ENCODE peak calls at places on chromosome 4, in four cellular contexts. G is fibroblast of lung, B is upper lobe of right lung, Q is tibial artery. O is an unnamed sample.

GRCh38 chr4:143252478-143252877 is 67.8 kb downstream of the USP38 start:
- DNase-seq in G (no peak), B (no peak), Q (no peak), O (no peak)

GRCh38 chr4:71029504-71029903 is 36.1 kb downstream of the DCK start:
- DNase-seq in G (no peak), B (no peak), Q (no peak), O (no peak)

GRCh38 chr4:187307131-187307530 is 583.5 kb upstream of the FAT1 start:
- DNase-seq in G (peak; percentile 58), B (no peak), Q (no peak), O (no peak)

GRCh38 chr4:101328063-101328602 is 19.2 kb downstream of the PPP3CA start:
- DNase-seq in G (no peak), B (no peak), Q (no peak), O (no peak)

GRCh38 chr4:19151684-19152083 is 1100.0 kb upstream of the SLIT2 start:
- DNase-seq in G (no peak), B (no peak), Q (no peak), O (no peak)

GRCh38 chr4:141995051-141995450 is 358.7 kb downstream of the IL15 start:
- DNase-seq in G (no peak), B (no peak), Q (no peak), O (no peak)

GRCh38 chr4:11042760-11043159 is 358.2 kb upstream of the CLNK start:
- DNase-seq in G (no peak), B (no peak), Q (no peak), O (no peak)

GRCh38 chr4:177554966-177555574 is 112.8 kb upstream of the AGA start:
- DNase-seq in G (peak; percentile 58), B (no peak), Q (no peak), O (no peak)

GRCh38 chr4:110612631-110613269 is 10.1 kb downstream of the PITX2 start:
- DNase-seq in G (no peak), B (no peak), Q (no peak), O (no peak)

GRCh38 chr4:97367878-97368277 is 775.4 kb downstream of the STPG2 start:
- DNase-seq in G (no peak), B (no peak), Q (no peak), O (no peak)

GRCh38 chr4:70927502-70928139 is 25.5 kb downstream of the MOB1B start:
- DNase-seq in G (no peak), B (no peak), Q (no peak), O (no peak)

GRCh38 chr4:160026720-160027119 is 923.8 kb downstream of the RAPGEF2 start:
- DNase-seq in G (no peak), B (no peak), Q (no peak), O (no peak)

GRCh38 chr4:88296413-88297052 is 12.2 kb upstream of the PPM1K start:
- DNase-seq in G (no peak), B (no peak), Q (no peak), O (no peak)

GRCh38 chr4:88297131-88297530 is 12.8 kb upstream of the PPM1K start:
- DNase-seq in G (no peak), B (no peak), Q (no peak), O (no peak)

GRCh38 chr4:88295656-88296055 is 11.3 kb upstream of the PPM1K start:
- DNase-seq in G (no peak), B (no peak), Q (no peak), O (no peak)

DNA sequence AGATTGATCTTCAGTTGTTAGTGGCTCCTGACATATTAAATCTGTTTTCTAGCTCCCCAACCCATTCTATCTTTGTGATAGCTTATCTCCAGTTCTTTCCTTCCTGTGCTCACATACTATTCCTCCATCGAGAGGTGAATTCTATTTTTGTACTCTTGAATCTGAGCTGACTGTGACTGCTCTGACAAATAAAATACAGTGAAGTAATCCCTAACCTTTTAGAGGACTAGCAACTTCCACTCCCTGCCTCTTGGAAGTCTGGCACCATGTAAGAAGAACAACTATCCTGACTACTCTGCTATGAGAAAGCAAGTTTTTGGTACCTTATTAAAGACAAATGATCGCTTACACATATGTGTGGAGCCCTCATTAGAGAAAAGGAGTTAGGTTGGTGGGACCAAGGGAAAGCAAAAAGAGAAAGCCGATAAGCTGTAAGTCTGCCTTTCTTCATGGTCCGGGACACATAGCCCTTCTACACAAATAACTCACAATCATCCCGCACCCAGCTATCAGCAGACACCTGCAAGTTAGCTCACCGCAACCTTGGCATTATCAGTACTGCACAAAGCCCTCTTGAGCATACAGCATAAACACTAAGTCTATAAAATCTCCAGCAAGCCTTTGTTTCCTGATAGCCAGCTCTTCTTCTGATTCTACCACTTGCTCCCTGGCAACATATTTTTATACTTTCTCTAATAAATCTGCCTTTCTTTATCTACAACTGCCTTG is 13.5 kb upstream of the PPM1K start:
- DNase-seq in G (no peak), B (no peak), Q (no peak), O (no peak)
- H3K4me3 ChIP-seq in G (no peak overlapping the region), B (no peak overlapping the region), Q (no peak overlapping the region), O (no peak overlapping the region)

DNA sequence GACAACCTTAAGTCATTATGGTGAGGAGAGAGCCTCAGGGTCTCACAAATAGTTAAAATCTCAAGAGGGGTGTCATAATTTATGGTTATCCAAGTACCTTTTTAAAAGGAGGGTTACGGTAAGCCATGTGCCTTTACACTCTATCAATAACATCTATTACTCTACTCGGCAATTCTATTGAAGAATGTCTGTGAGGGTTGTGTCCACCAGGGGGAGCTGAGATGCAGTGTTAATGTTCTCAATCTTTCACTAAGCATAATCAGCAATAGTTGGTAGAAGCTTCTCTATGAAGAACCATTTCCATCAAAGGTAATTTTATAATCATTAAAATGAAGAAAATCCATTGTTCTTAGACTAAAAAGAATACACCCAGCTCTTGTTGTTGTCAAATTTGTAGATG is 457.4 kb downstream of the CENPC start:
- DNase-seq in G (no peak), B (no peak), Q (no peak), O (no peak)
- TF ChIP-seq CTCF in G (no peak), B (peak; percentile 61), Q (peak; percentile 27), O (peak; percentile 36)

GRCh38 chr4:168839758-168840385 is 170.2 kb downstream of the CBR4 start:
- DNase-seq in G (peak; percentile 90), B (no peak), Q (no peak), O (no peak)
- H3K27ac ChIP-seq in G (no peak overlapping the region), B (peak overlapping the region; percentile 45), Q (peak overlapping the region; percentile 98), O (no peak overlapping the region)

DNA sequence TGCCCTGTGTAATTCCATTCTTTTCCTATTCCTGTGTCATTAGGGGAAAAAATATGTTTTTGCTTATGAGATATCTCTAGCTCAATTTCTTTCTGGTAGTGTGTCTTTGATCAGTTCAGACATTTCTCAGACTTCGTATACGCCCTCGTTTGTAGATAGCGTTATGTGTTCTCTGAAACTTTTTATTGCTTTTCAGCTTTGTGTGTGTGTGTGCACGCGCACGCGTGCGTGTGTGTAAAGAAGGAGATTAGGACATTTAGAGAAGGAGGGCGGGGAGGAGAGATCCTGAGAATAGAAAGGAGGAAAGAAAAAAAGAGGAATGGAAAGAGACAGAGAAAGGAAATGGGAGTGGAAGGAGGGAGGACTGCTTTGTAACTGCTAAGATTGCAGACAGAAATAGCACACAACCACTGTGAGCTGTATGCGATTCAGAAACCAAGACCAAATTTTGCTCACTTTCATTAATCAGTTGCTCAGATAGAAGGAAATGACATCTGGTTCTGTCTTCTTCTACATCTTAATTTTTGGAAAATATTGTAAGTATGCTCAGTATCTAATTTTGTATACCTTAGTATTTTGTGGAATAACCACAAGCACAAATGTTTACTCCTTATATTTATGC is at the start of gene RXFP1:
- DNase-seq in G (no peak), B (no peak), Q (no peak), O (no peak)
- H3K4me3 ChIP-seq in G (no peak within 1 kb of the TSS), B (peak within 1 kb of the TSS; percentile 32), Q (no peak within 1 kb of the TSS), O (peak within 1 kb of the TSS; percentile 4)

GRCh38 chr4:2462992-2463762 is 5.7 kb upstream of the RNF4 start:
- DNase-seq in G (no peak), B (no peak), Q (no peak), O (no peak)

GRCh38 chr4:2459589-2460349 is 9.1 kb upstream of the RNF4 start:
- DNase-seq in G (no peak), B (peak; percentile 34), Q (no peak), O (no peak)

GRCh38 chr4:2465032-2465431 is 3.9 kb upstream of the RNF4 start:
- DNase-seq in G (no peak), B (peak; percentile 28), Q (no peak), O (no peak)

GRCh38 chr4:2461246-2461960 is 7.5 kb upstream of the RNF4 start:
- DNase-seq in G (no peak), B (peak; percentile 55), Q (no peak), O (no peak)

GRCh38 chr4:2462218-2462991 is 6.5 kb upstream of the RNF4 start:
- DNase-seq in G (peak; percentile 75), B (peak; percentile 82), Q (peak; percentile 75), O (peak; percentile 89)
- TF ChIP-seq CTCF in G (peak; percentile 25), B (peak; percentile 53), Q (peak; percentile 58), O (peak; percentile 58)

DNA sequence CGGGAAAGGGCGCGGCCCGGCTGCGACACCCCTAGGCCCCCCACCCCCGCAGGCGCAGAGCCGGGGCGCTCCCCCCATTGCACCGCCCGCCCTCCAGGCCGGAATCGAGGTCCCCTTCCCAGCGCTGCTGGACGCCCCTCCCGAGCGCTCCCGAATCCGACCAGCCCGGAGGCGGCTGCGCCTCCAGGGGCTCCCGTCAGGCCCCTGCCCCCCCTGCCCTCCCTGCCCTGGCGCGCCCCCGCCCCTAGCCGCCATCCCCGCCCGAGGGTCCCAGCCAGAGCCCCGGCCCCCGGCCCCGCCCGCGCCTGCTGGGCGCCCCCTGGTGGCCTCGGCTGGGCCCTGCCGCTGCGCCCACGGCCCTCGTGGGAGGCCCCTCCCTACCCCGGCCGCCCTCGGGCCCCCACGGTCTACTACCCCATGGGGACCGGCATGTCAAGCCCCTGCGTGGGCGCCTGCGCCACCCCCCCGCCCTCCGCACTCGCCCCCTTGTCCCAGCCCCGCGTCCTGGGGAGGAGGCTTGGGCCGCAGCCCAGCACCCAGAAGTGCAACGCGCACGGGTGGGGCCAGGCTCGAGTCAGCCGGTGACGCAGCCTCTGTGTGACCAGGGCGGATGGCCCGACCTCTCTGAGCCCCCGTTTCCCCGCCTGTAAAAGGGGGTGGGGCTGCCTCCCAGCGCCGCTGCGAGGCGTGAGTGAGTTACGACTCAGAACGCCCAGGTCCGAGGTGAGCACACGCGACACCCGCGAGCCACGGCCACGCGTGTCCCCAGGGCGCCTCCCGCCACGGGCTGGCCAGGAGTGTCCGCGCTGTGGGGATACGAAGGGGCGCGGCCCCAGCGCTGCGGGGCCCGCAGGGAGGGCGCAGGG is 104.9 kb downstream of the FAM53A start:
- DNase-seq in G (peak; percentile 67), B (peak; percentile 93), Q (peak; percentile 88), O (peak; percentile 93)
- H3K27ac ChIP-seq in G (peak overlapping the region; percentile 38), B (peak overlapping the region; percentile 87), Q (peak overlapping the region; percentile 72), O (peak overlapping the region; percentile 94)

GRCh38 chr4:39120418-39120817 is 58.4 kb downstream of the KLHL5 start:
- DNase-seq in G (no peak), B (no peak), Q (no peak), O (no peak)

GRCh38 chr4:39126256-39127095 is 55.9 kb upstream of the WDR19 start:
- DNase-seq in G (no peak), B (no peak), Q (no peak), O (no peak)

GRCh38 chr4:39125600-39125985 is 56.7 kb upstream of the WDR19 start:
- DNase-seq in G (no peak), B (no peak), Q (no peak), O (no peak)

GRCh38 chr4:39124885-39125599 is 57.3 kb upstream of the WDR19 start:
- DNase-seq in G (no peak), B (no peak), Q (no peak), O (no peak)
- H3K4me3 ChIP-seq in G (no peak overlapping the region), B (no peak overlapping the region), Q (no peak overlapping the region), O (no peak overlapping the region)

O was measured in left lung.